ENCODE peak calls at places on chromosomes 6 and 20, in nine cellular contexts. J, W, N, H, X, S, L, E and P are unnamed samples.

GRCh38 chr20:59809630-59810375 is 123.6 kb downstream of the SYCP2 start:
- DNase-seq in J (no peak), W (no peak), N (no peak), H (no peak), X (no peak), S (no peak), L (no peak), E (no peak), P (no peak)

GRCh38 chr6:15324427-15324985 is 78.6 kb downstream of the JARID2 start:
- DNase-seq in J (no peak), W (no peak), N (no peak), H (no peak), X (no peak), S (no peak), L (no peak), E (no peak), P (no peak)

GRCh38 chr6:165183071-165183470 is 126.3 kb downstream of the C6orf118 start:
- DNase-seq in J (no peak), W (no peak), N (no peak), H (no peak), X (no peak), S (no peak), L (peak), E (no peak), P (no peak)

GRCh38 chr6:43772571-43773049 is 2.6 kb downstream of the VEGFA start:
- DNase-seq in J (peak), W (peak), N (no peak), H (no peak), X (peak), S (no peak), L (peak), E (no peak), P (no peak)

GRCh38 chr20:25408170-25408547 is 686 bp downstream of the GINS1 start:
- DNase-seq in J (no peak), W (no peak), N (no peak), H (no peak), X (no peak), S (no peak), L (no peak), E (no peak), P (no peak)

GRCh38 chr6:10373642-10374359 is 41.1 kb downstream of the TFAP2A start:
- DNase-seq in J (no peak), W (no peak), N (no peak), H (peak), X (no peak), S (no peak), L (peak), E (no peak), P (no peak)

GRCh38 chr6:11179088-11179977 is 53.1 kb downstream of the NEDD9 start:
- DNase-seq in J (no peak), W (peak), N (no peak), H (no peak), X (no peak), S (no peak), L (no peak), E (no peak), P (no peak)

GRCh38 chr20:2932497-2932896 is 59.2 kb downstream of the PTPRA start:
- DNase-seq in J (no peak), W (peak), N (no peak), H (no peak), X (peak), S (no peak), L (no peak), E (no peak), P (no peak)

GRCh38 chr20:60057123-60057865 is 99.1 kb downstream of the CDH26 start:
- DNase-seq in J (peak), W (peak), N (peak), H (peak), X (peak), S (peak), L (peak), E (peak), P (no peak)

GRCh38 chr6:167130008-167130677 is 7.2 kb downstream of the CCR6 start:
- DNase-seq in J (no peak), W (no peak), N (no peak), H (no peak), X (no peak), S (no peak), L (no peak), E (no peak), P (no peak)

GRCh38 chr20:2379511-2380229 is 1.0 kb upstream of the TGM6 start:
- DNase-seq in J (no peak), W (no peak), N (peak), H (no peak), X (no peak), S (no peak), L (no peak), E (no peak), P (no peak)

GRCh38 chr6:7154341-7155139 is 46.8 kb downstream of the RREB1 start:
- DNase-seq in J (no peak), W (no peak), N (no peak), H (no peak), X (no peak), S (no peak), L (no peak), E (peak), P (no peak)

GRCh38 chr6:20933057-20933792 is 399.0 kb downstream of the CDKAL1 start:
- DNase-seq in J (no peak), W (no peak), N (no peak), H (no peak), X (no peak), S (no peak), L (no peak), E (no peak), P (no peak)